ENCODE peak calls at places on chromosomes 7 and 10, in five cellular contexts. E, M, D, U and G are unnamed samples.

GRCh38 chr7:87966271-87966670 is 32.2 kb downstream of the ADAM22 start:
- DNase-seq in E (no peak), M (no peak), D (no peak), U (no peak), G (no peak)

GRCh38 chr7:71414490-71414889 is 282.5 kb downstream of the GALNT17 start:
- DNase-seq in E (no peak), M (no peak), D (no peak), U (no peak), G (peak)

GRCh38 chr7:5709347-5709950 is 72.0 kb downstream of the RNF216 start:
- DNase-seq in E (no peak), M (peak), D (no peak), U (no peak), G (no peak)

GRCh38 chr10:62850646-62851045 is 34.5 kb upstream of the EGR2 start:
- DNase-seq in E (no peak), M (no peak), D (no peak), U (no peak), G (no peak)

GRCh38 chr7:108012499-108013430 is 9.8 kb upstream of the LAMB1 start:
- DNase-seq in E (peak), M (peak), D (peak), U (peak), G (no peak)

GRCh38 chr10:26488344-26488743 is 50.2 kb downstream of the APBB1IP start:
- DNase-seq in E (no peak), M (peak), D (no peak), U (no peak), G (no peak)

GRCh38 chr7:23410446-23411183 is 59.7 kb downstream of the IGF2BP3 start:
- DNase-seq in E (no peak), M (no peak), D (no peak), U (no peak), G (no peak)

GRCh38 chr7:154342971-154343633 is 290.9 kb downstream of the DPP6 start:
- DNase-seq in E (no peak), M (no peak), D (no peak), U (no peak), G (no peak)

GRCh38 chr10:5945203-5945534 is 32.2 kb downstream of the IL15RA start:
- DNase-seq in E (no peak), M (no peak), D (no peak), U (no peak), G (no peak)
- H3K9ac ChIP-seq in E (peak), M (peak), D (no peak), U (peak), G (no peak)

GRCh38 chr7:112204776-112205347 is 1.3 kb downstream of the DOCK4 start:
- DNase-seq in E (peak), M (peak), D (peak), U (peak), G (peak)
- TF ChIP-seq CTCF in E (no peak), M (no peak), D (no peak), U (no peak), G (no peak)

GRCh38 chr10:76202777-76203176 is 771.4 kb downstream of the LRMDA start:
- DNase-seq in E (no peak), M (peak), D (no peak), U (no peak), G (no peak)

GRCh38 chr10:76206797-76207352 is 775.5 kb downstream of the LRMDA start:
- DNase-seq in E (no peak), M (no peak), D (no peak), U (no peak), G (no peak)

GRCh38 chr10:76209135-76209534 is 777.7 kb downstream of the LRMDA start:
- DNase-seq in E (no peak), M (peak), D (no peak), U (no peak), G (no peak)

GRCh38 chr10:76201962-76202361 is 770.5 kb downstream of the LRMDA start:
- DNase-seq in E (no peak), M (no peak), D (no peak), U (no peak), G (no peak)

DNA sequence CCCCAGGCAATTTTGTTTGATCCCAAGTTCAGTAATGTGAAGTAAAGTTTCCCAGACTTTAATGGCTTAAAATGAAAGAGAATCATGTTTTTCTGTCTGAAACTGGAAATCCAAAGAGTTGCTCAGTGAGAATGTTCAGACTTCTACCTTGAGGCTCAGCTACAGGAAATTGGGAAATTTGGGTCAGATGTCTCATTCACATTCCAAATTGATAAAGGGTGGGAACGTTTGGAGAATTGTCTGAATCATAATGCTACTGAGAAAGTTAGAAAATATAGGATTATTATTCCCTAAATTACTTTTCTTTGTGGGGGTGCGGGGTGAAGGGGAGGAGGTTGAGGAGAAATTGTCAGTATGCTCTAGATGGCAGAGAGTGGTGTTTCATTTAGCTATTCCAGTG is 773.9 kb downstream of the LRMDA start:
- DNase-seq in E (no peak), M (no peak), D (peak), U (no peak), G (no peak)
- H3K9ac ChIP-seq in E (no peak), M (no peak), D (no peak), U (no peak), G (no peak)

GRCh38 chr7:113289140-113289740 is 170.9 kb upstream of the SMIM30 start:
- DNase-seq in E (no peak), M (peak), D (peak), U (peak), G (no peak)
- TF ChIP-seq CTCF in E (no peak), M (peak), D (peak), U (peak), G (peak)

DNA sequence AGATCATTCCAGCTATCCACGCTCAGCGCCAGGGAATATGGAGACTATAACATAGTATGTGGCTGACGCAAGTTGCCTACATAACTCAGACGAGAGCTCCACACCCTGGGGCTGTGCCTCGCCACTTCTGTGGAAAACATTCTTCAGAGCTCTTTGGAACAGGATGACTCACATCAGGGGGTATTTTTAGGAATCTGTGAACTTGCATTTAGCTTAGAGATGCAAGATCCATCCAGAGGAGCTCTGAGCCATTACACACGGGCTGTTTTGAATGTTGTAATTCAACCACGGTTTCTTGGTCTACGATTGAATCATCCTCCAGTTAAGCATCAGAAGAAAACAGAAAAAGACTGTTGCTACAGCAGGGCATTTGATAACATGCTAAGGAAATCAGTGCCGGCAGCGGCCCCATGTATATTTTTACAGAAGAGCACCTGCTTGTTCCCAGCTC is 481.4 kb upstream of the AKR1E2 start:
- DNase-seq in E (no peak), M (peak), D (peak), U (no peak), G (no peak)
- H3K9ac ChIP-seq in E (no peak), M (no peak), D (peak), U (no peak), G (no peak)

GRCh38 chr7:98755138-98755898 is 114.5 kb downstream of the TMEM130 start:
- DNase-seq in E (no peak), M (no peak), D (no peak), U (no peak), G (no peak)
- TF ChIP-seq CTCF in E (no peak), M (no peak), D (no peak), U (peak), G (no peak)

DNA sequence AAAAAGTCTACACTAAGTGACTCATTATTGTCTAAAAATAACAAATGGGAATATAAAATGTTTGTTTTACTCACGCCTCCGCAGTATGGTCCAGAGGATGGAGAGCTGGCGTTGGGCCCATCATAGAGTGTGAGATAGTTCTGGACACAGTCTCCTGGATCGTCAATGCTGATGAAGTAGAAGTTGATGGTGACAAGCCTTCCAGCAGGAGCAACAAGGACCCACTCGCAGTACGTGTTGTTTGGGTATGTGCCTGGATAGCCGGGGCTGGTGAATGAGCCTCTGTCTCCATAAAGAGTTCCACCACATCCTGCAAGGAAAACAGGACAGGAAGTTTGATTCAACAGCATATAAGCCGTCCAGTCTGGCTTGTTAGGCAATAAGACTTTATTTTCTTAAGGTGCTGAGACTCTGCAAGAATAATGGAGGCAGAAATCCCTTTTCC is 11.5 kb upstream of the RSU1 start:
- DNase-seq in E (no peak), M (peak), D (peak), U (peak), G (no peak)
- H3K9ac ChIP-seq in E (no peak), M (no peak), D (no peak), U (no peak), G (no peak)

GRCh38 chr10:119166111-119166500 is 592 bp upstream of the SFXN4 start:
- DNase-seq in E (no peak), M (no peak), D (no peak), U (peak), G (peak)

GRCh38 chr10:119162693-119163092 is 2.8 kb downstream of the SFXN4 start:
- DNase-seq in E (no peak), M (no peak), D (no peak), U (no peak), G (no peak)

GRCh38 chr10:119167041-119167440 is 1.5 kb upstream of the SFXN4 start:
- DNase-seq in E (no peak), M (no peak), D (no peak), U (no peak), G (no peak)

GRCh38 chr10:119166564-119166963 is 1.1 kb upstream of the SFXN4 start:
- DNase-seq in E (no peak), M (no peak), D (no peak), U (peak), G (no peak)

DNA sequence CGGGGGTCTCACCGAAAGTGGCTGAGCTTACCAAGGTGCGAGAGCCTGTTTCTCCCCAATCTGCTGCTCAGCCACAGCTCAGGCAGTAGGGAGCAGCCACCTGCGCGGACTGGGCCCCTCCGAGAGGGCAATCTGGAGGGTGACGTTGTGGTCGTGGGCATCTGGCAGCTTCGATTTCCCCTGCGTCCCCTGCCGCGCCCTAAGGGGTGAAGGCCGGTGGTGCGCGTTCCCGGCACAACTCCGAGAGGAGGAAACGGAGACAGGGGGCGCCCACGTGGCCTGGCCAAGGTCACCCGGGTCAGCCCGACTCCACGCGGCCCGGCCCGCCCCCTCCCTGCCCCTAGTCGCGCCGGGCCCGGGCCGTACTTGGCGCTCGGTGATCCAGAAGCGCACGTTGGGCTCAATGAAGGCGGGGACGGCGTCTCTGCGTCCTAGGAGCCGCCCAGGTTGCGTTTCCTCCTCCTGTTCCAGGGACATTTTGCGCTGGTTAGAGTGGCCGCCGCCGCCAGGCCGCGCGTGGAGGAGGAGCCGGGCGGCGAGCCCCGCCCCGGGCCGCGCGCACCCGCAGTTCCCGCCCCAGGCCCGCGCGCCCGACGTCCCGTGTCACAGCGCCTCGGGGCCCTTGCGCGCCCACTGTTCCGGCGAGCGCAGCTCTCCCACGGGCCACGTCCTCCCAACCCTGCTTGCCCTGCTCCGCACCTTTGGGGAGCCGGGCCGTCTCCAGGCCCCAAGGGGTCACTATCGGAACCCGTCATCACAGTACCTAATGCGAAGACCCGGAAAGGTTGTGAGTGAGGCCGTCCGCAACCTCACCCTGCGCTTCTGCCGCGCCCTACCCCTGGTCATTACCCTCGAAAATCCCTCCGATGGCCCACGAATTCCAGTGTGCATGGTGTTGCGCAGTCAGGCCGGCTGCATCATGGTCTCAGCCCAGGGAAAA is at the start of gene SFXN4:
- DNase-seq in E (peak), M (peak), D (peak), U (peak), G (peak)
- TF ChIP-seq CTCF in E (no peak), M (no peak), D (no peak), U (peak), G (no peak)